ENCODE peak calls at places on chromosome 2, in four cellular contexts. K, V, Y and G are unnamed samples.

GRCh38 chr2:240235149-240235803 is 94.8 kb upstream of the OTOS start:
- DNase-seq in K (no peak), V (no peak), Y (no peak), G (no peak)

GRCh38 chr2:235594041-235594440 is 100.2 kb downstream of the AGAP1 start:
- DNase-seq in K (no peak), Y (no peak), V (no peak), G (peak)

GRCh38 chr2:120857931-120858330 is 122.3 kb downstream of the GLI2 start:
- DNase-seq in V (no peak), K (no peak), Y (no peak), G (no peak)

GRCh38 chr2:202541137-202541536 is 93.6 kb upstream of the FAM117B start:
- DNase-seq in K (no peak), Y (no peak), V (no peak), G (no peak)

GRCh38 chr2:172640389-172640788 is 84.5 kb downstream of the PDK1 start:
- DNase-seq in Y (no peak), V (no peak), K (no peak), G (no peak)

GRCh38 chr2:212266310-212266709 is 272.3 kb downstream of the ERBB4 start:
- DNase-seq in V (no peak), K (no peak), Y (no peak), G (no peak)

GRCh38 chr2:120341977-120342376 is 4.0 kb upstream of the INHBB start:
- DNase-seq in K (no peak), V (no peak), Y (no peak), G (no peak)

GRCh38 chr2:33437815-33438214 is 38.6 kb upstream of the RASGRP3 start:
- DNase-seq in K (no peak), V (no peak), Y (no peak), G (no peak)